ENCODE peak calls at places on chromosomes 16 and 17, in six cellular contexts. W, X, U, Z, N and M are unnamed samples.

GRCh38 chr17:57989011-57989345 is 924 bp upstream of the VEZF1 start:
- DNase-seq in W (no peak), X (no peak), U (no peak), Z (no peak), N (peak), M (no peak)

GRCh38 chr17:82278786-82279379 is 5.4 kb upstream of the CSNK1D start:
- DNase-seq in W (no peak), X (no peak), U (no peak), Z (no peak), N (no peak), M (no peak)

GRCh38 chr16:27323781-27324561 is 10.2 kb downstream of the IL4R start:
- DNase-seq in W (no peak), X (no peak), U (no peak), Z (no peak), N (no peak), M (no peak)

GRCh38 chr17:1647802-1648581 is 1.7 kb downstream of the RILP start:
- DNase-seq in W (no peak), X (no peak), U (no peak), Z (no peak), N (peak), M (no peak)

GRCh38 chr17:4199818-4200402 is 56.9 kb downstream of the CYB5D2 start:
- DNase-seq in W (no peak), X (peak), U (peak), Z (no peak), N (peak), M (no peak)

GRCh38 chr17:69218986-69219385 is 9.6 kb downstream of the ABCA10 start:
- DNase-seq in W (no peak), X (no peak), U (no peak), Z (no peak), N (no peak), M (no peak)

GRCh38 chr17:80921741-80922579 is 69.7 kb upstream of the CHMP6 start:
- DNase-seq in W (no peak), X (no peak), U (no peak), Z (no peak), N (no peak), M (no peak)

GRCh38 chr16:68902376-68903345 is 59.3 kb downstream of the TANGO6 start:
- DNase-seq in W (no peak), X (peak), U (no peak), Z (no peak), N (peak), M (no peak)

GRCh38 chr17:8210761-8211458 is 535 bp upstream of the AURKB start:
- DNase-seq in W (no peak), X (no peak), U (no peak), Z (no peak), N (no peak), M (no peak)

GRCh38 chr17:59421722-59422121 is 90.3 kb downstream of the YPEL2 start:
- DNase-seq in W (no peak), X (no peak), U (no peak), Z (no peak), N (no peak), M (no peak)